ENCODE peak calls at places on chromosomes 16 and 17, in seven cellular contexts. D is cardiac muscle cell, O is GM23338, Q is AG04450, L is breast epithelium, X is A549, V is body of pancreas. S is an unnamed sample.

GRCh38 chr16:79658301-79659001 is 57.9 kb upstream of the MAF start:
- DNase-seq in D (peak), O (no peak), Q (peak), L (peak), X (peak), V (no peak), S (peak)

GRCh38 chr16:8645141-8645521 is 23.6 kb downstream of the METTL22 start:
- DNase-seq in D (no peak), O (no peak), Q (no peak), L (no peak), X (no peak), V (no peak), S (no peak)

GRCh38 chr16:88634994-88635670 is 3.2 kb upstream of the IL17C start:
- DNase-seq in D (no peak), O (no peak), Q (no peak), L (no peak), X (no peak), V (no peak), S (no peak)

GRCh38 chr17:66406701-66407644 is 104.6 kb downstream of the PRKCA start:
- DNase-seq in D (no peak), O (no peak), Q (no peak), L (no peak), X (no peak), V (no peak), S (no peak)

GRCh38 chr17:43438626-43439529 is 40.1 kb downstream of the ARL4D start:
- DNase-seq in D (no peak), O (peak), Q (no peak), L (no peak), X (no peak), V (no peak), S (no peak)

GRCh38 chr17:8143581-8144400 is 8.4 kb downstream of the PER1 start:
- DNase-seq in D (no peak), O (no peak), Q (no peak), L (no peak), X (no peak), V (peak), S (no peak)

GRCh38 chr16:89687092-89687940 is 827 bp downstream of the CDK10 start:
- DNase-seq in D (peak), O (peak), Q (no peak), L (no peak), X (peak), V (peak), S (peak)

GRCh38 chr17:76865174-76865573 is 3.0 kb upstream of the MGAT5B start:
- DNase-seq in D (no peak), O (no peak), Q (no peak), L (no peak), X (no peak), V (no peak), S (no peak)

GRCh38 chr17:57531648-57532486 is 213.2 kb downstream of the CCDC182 start:
- DNase-seq in D (no peak), O (no peak), Q (no peak), L (no peak), X (no peak), V (no peak), S (no peak)

GRCh38 chr17:41258406-41258805 is 3.2 kb downstream of the KRTAP9-9 start:
- DNase-seq in D (no peak), O (no peak), Q (no peak), L (no peak), X (no peak), V (no peak), S (no peak)

GRCh38 chr16:75380870-75381269 is 52.4 kb downstream of the CFDP1 start:
- DNase-seq in D (no peak), O (no peak), Q (no peak), L (no peak), X (no peak), V (no peak), S (no peak)

GRCh38 chr17:64200080-64201042 is 62.7 kb downstream of the TEX2 start:
- DNase-seq in D (peak), O (peak), Q (no peak), L (no peak), X (no peak), V (no peak), S (no peak)

GRCh38 chr17:66417300-66417719 is 114.9 kb downstream of the PRKCA start:
- DNase-seq in D (no peak), O (no peak), Q (no peak), L (no peak), X (no peak), V (no peak), S (no peak)

GRCh38 chr17:13074026-13074425 is 56.2 kb upstream of the ELAC2 start:
- DNase-seq in D (peak), O (no peak), Q (no peak), L (no peak), X (no peak), V (no peak), S (peak)

GRCh38 chr17:78032166-78032565 is 73.7 kb downstream of the TNRC6C start:
- DNase-seq in D (peak), O (no peak), Q (no peak), L (no peak), X (no peak), V (no peak), S (no peak)

GRCh38 chr16:84810518-84811273 is 9.1 kb upstream of the CRISPLD2 start:
- DNase-seq in D (peak), O (no peak), Q (no peak), L (no peak), X (no peak), V (no peak), S (no peak)

GRCh38 chr17:42311240-42312034 is 23.1 kb downstream of the STAT5A start:
- DNase-seq in D (peak), O (peak), Q (peak), L (no peak), X (no peak), V (peak), S (no peak)
- H3K27ac ChIP-seq in D (peak), O (peak), Q (peak), L (peak), X (peak), V (no peak), S (no peak)

GRCh38 chr17:4852504-4853075 is 19.4 kb downstream of the MINK1 start:
- DNase-seq in D (peak), O (no peak), Q (peak), L (no peak), X (no peak), V (no peak), S (peak)
- H3K27ac ChIP-seq in D (no peak), O (peak), Q (peak), L (no peak), X (peak), V (no peak), S (peak)

GRCh38 chr16:17105239-17105721 is 365.5 kb downstream of the XYLT1 start:
- DNase-seq in D (no peak), O (peak), Q (no peak), L (no peak), X (no peak), V (no peak), S (no peak)
- H3K27ac ChIP-seq in D (no peak), O (peak), Q (no peak), L (no peak), X (no peak), V (no peak), S (no peak)

GRCh38 chr16:65672960-65673359 is 551.1 kb upstream of the CDH11 start:
- DNase-seq in D (peak), O (no peak), Q (no peak), L (no peak), X (no peak), V (no peak), S (no peak)
- H3K27ac ChIP-seq in D (no peak), O (no peak), Q (no peak), L (no peak), X (no peak), V (no peak), S (no peak)

DNA sequence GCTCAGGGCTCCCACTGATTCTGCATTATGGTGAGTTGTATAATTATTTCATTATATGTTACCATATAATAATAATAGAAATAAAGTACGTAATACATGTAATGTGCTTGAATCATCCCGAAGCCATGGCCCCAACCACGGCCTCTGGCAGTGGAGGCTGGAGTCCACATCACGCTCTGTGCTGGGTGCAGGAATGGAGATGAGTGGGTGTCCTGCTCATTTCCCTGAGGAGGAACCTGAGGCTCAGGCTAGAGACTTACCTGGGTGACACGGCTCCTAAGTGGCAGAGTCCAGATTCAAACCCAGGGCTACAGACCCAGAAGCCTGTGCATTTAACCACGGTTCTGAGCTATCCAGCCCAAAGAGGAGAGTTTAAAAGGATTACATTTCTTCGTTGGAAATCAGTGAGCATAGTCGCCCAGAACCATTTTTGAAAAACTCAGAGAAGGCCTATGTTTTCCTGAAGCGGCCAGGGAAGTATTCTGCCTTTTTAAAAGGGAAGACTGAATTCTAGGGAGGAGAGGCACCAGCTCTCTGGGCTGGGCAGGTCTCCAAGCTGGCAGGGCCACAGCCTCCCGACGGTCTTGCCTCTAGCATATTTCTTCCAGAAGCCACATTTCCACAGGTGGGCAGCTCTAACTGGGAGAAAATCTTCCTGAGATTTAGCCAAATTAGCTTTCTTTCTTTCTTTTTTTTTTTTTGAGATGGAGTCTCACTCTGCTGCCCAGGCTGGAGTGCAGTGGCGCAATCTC is 6.7 kb downstream of the IL4R start:
- DNase-seq in D (no peak), O (no peak), Q (no peak), L (no peak), X (no peak), V (peak), S (no peak)
- H3K27ac ChIP-seq in D (peak), O (no peak), Q (no peak), L (peak), X (peak), V (no peak), S (peak)

DNA sequence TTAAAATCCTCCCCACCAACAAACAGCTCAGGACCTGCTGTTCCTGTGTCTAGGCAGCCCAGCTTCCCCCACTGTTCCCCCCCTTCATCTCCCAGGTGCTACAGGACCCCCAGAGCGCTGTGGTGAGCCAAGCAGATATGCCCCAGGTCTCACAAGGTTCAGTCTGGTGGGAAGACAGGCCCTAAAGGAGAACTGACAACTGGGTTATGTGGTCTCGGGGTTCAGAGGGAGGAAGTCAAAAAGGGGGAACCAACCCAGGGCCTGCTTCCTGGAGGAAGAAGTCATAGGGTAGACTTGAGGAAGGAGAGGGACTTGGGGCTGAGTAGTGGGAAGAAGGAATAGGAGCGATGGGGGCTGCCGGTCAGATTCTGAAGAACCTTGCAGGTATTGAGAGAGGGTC is 2.6 kb downstream of the RIPOR1 start:
- DNase-seq in D (no peak), O (no peak), Q (no peak), L (no peak), X (no peak), V (no peak), S (no peak)
- H3K27ac ChIP-seq in D (no peak), O (no peak), Q (no peak), L (peak), X (no peak), V (peak), S (no peak)

GRCh38 chr16:47732806-47733150 is 271.6 kb downstream of the PHKB start:
- DNase-seq in D (peak), O (peak), Q (peak), L (no peak), X (peak), V (no peak), S (peak)
- H3K27ac ChIP-seq in D (no peak), O (no peak), Q (peak), L (no peak), X (peak), V (no peak), S (peak)

S was measured in epithelial cell of prostate.